ENCODE peak calls at places on chromosome X, in eight cellular contexts. One of them, this sample, is unnamed.

GRCh38 chrX:94058728-94059382 is 384.8 kb downstream of the FAM133A start:
- DNase-seq in progenitor cell of endocrine pancreas: no peak
- DNase-seq in AG04450: no peak
- DNase-seq in immature natural killer cell: no peak
- DNase-seq in choroid plexus epithelial cell: peak
- DNase-seq in occipital lobe: no peak
- DNase-seq in fibroblast of the aortic adventitia: peak
- DNase-seq in activated CD4-positive, CD25-positive, alpha-beta regulatory T cell treated with anti-CD3 and anti-CD28 coated beads, Interleukin-2, amount 50 U/mL, for 16 hours: no peak
- DNase-seq in this sample: peak

GRCh38 chrX:127038065-127038464 is 218.5 kb downstream of the PRR32 start:
- DNase-seq in immature natural killer cell: no peak
- DNase-seq in progenitor cell of endocrine pancreas: no peak
- DNase-seq in choroid plexus epithelial cell: no peak
- DNase-seq in activated CD4-positive, CD25-positive, alpha-beta regulatory T cell treated with anti-CD3 and anti-CD28 coated beads, Interleukin-2, amount 50 U/mL, for 16 hours: no peak
- DNase-seq in AG04450: no peak
- DNase-seq in occipital lobe: no peak
- DNase-seq in fibroblast of the aortic adventitia: no peak
- DNase-seq in this sample: no peak

GRCh38 chrX:112642349-112642748 is 37.4 kb downstream of the LHFPL1 start:
- DNase-seq in AG04450: peak
- DNase-seq in fibroblast of the aortic adventitia: peak
- DNase-seq in immature natural killer cell: peak
- DNase-seq in activated CD4-positive, CD25-positive, alpha-beta regulatory T cell treated with anti-CD3 and anti-CD28 coated beads, Interleukin-2, amount 50 U/mL, for 16 hours: peak
- DNase-seq in progenitor cell of endocrine pancreas: peak
- DNase-seq in occipital lobe: peak
- DNase-seq in choroid plexus epithelial cell: peak
- DNase-seq in this sample: peak

GRCh38 chrX:136158685-136159084 is 11.4 kb downstream of the FHL1 start:
- DNase-seq in immature natural killer cell: no peak
- DNase-seq in choroid plexus epithelial cell: no peak
- DNase-seq in activated CD4-positive, CD25-positive, alpha-beta regulatory T cell treated with anti-CD3 and anti-CD28 coated beads, Interleukin-2, amount 50 U/mL, for 16 hours: no peak
- DNase-seq in progenitor cell of endocrine pancreas: no peak
- DNase-seq in AG04450: no peak
- DNase-seq in occipital lobe: no peak
- DNase-seq in fibroblast of the aortic adventitia: no peak
- DNase-seq in this sample: no peak

GRCh38 chrX:56813318-56813837 is 84.3 kb downstream of the NBDY start:
- DNase-seq in immature natural killer cell: peak
- DNase-seq in choroid plexus epithelial cell: peak
- DNase-seq in progenitor cell of endocrine pancreas: no peak
- DNase-seq in activated CD4-positive, CD25-positive, alpha-beta regulatory T cell treated with anti-CD3 and anti-CD28 coated beads, Interleukin-2, amount 50 U/mL, for 16 hours: no peak
- DNase-seq in occipital lobe: no peak
- DNase-seq in fibroblast of the aortic adventitia: peak
- DNase-seq in AG04450: no peak
- DNase-seq in this sample: peak

GRCh38 chrX:110282922-110283321 is 35.0 kb downstream of the AMMECR1 start:
- DNase-seq in activated CD4-positive, CD25-positive, alpha-beta regulatory T cell treated with anti-CD3 and anti-CD28 coated beads, Interleukin-2, amount 50 U/mL, for 16 hours: no peak
- DNase-seq in occipital lobe: no peak
- DNase-seq in AG04450: no peak
- DNase-seq in choroid plexus epithelial cell: no peak
- DNase-seq in fibroblast of the aortic adventitia: peak
- DNase-seq in progenitor cell of endocrine pancreas: no peak
- DNase-seq in immature natural killer cell: no peak
- DNase-seq in this sample: no peak

GRCh38 chrX:12403474-12404082 is 265.3 kb downstream of the FRMPD4 start:
- DNase-seq in choroid plexus epithelial cell: no peak
- DNase-seq in occipital lobe: no peak
- DNase-seq in AG04450: no peak
- DNase-seq in fibroblast of the aortic adventitia: no peak
- DNase-seq in progenitor cell of endocrine pancreas: no peak
- DNase-seq in immature natural killer cell: no peak
- DNase-seq in activated CD4-positive, CD25-positive, alpha-beta regulatory T cell treated with anti-CD3 and anti-CD28 coated beads, Interleukin-2, amount 50 U/mL, for 16 hours: no peak
- DNase-seq in this sample: no peak

GRCh38 chrX:439719-440118 is 53.0 kb upstream of the PPP2R3B start:
- DNase-seq in immature natural killer cell: no peak
- DNase-seq in fibroblast of the aortic adventitia: no peak
- DNase-seq in progenitor cell of endocrine pancreas: no peak
- DNase-seq in occipital lobe: no peak
- DNase-seq in activated CD4-positive, CD25-positive, alpha-beta regulatory T cell treated with anti-CD3 and anti-CD28 coated beads, Interleukin-2, amount 50 U/mL, for 16 hours: no peak
- DNase-seq in AG04450: no peak
- DNase-seq in choroid plexus epithelial cell: no peak
- DNase-seq in this sample: no peak

GRCh38 chrX:112067601-112068000 is 15.0 kb downstream of the TRPC5 start:
- DNase-seq in choroid plexus epithelial cell: no peak
- DNase-seq in progenitor cell of endocrine pancreas: no peak
- DNase-seq in activated CD4-positive, CD25-positive, alpha-beta regulatory T cell treated with anti-CD3 and anti-CD28 coated beads, Interleukin-2, amount 50 U/mL, for 16 hours: no peak
- DNase-seq in fibroblast of the aortic adventitia: no peak
- DNase-seq in occipital lobe: no peak
- DNase-seq in AG04450: no peak
- DNase-seq in immature natural killer cell: no peak
- DNase-seq in this sample: no peak

GRCh38 chrX:2967998-2968909 is 38.1 kb upstream of the ARSH start:
- DNase-seq in progenitor cell of endocrine pancreas: no peak
- DNase-seq in AG04450: no peak
- DNase-seq in choroid plexus epithelial cell: peak
- DNase-seq in fibroblast of the aortic adventitia: peak
- DNase-seq in activated CD4-positive, CD25-positive, alpha-beta regulatory T cell treated with anti-CD3 and anti-CD28 coated beads, Interleukin-2, amount 50 U/mL, for 16 hours: no peak
- DNase-seq in occipital lobe: peak
- DNase-seq in immature natural killer cell: no peak
- DNase-seq in this sample: no peak

GRCh38 chrX:115408736-115409390 is 119.3 kb downstream of the LUZP4 start:
- DNase-seq in immature natural killer cell: no peak
- DNase-seq in activated CD4-positive, CD25-positive, alpha-beta regulatory T cell treated with anti-CD3 and anti-CD28 coated beads, Interleukin-2, amount 50 U/mL, for 16 hours: no peak
- DNase-seq in AG04450: no peak
- DNase-seq in fibroblast of the aortic adventitia: peak
- DNase-seq in choroid plexus epithelial cell: peak
- DNase-seq in progenitor cell of endocrine pancreas: no peak
- DNase-seq in occipital lobe: no peak
- DNase-seq in this sample: no peak

GRCh38 chrX:136268051-136269048 is 17.1 kb upstream of the MAP7D3 start:
- DNase-seq in activated CD4-positive, CD25-positive, alpha-beta regulatory T cell treated with anti-CD3 and anti-CD28 coated beads, Interleukin-2, amount 50 U/mL, for 16 hours: peak
- DNase-seq in fibroblast of the aortic adventitia: peak
- DNase-seq in progenitor cell of endocrine pancreas: no peak
- DNase-seq in occipital lobe: no peak
- DNase-seq in AG04450: no peak
- DNase-seq in choroid plexus epithelial cell: peak
- DNase-seq in immature natural killer cell: peak
- DNase-seq in this sample: peak

GRCh38 chrX:38375888-38376287 is 23.5 kb downstream of the OTC start:
- DNase-seq in immature natural killer cell: no peak
- DNase-seq in activated CD4-positive, CD25-positive, alpha-beta regulatory T cell treated with anti-CD3 and anti-CD28 coated beads, Interleukin-2, amount 50 U/mL, for 16 hours: no peak
- DNase-seq in AG04450: no peak
- DNase-seq in progenitor cell of endocrine pancreas: no peak
- DNase-seq in occipital lobe: no peak
- DNase-seq in choroid plexus epithelial cell: peak
- DNase-seq in fibroblast of the aortic adventitia: peak
- DNase-seq in this sample: peak

GRCh38 chrX:149916745-149917392 is 12.5 kb upstream of the HSFX4 start:
- DNase-seq in fibroblast of the aortic adventitia: no peak
- DNase-seq in choroid plexus epithelial cell: peak
- DNase-seq in AG04450: no peak
- DNase-seq in activated CD4-positive, CD25-positive, alpha-beta regulatory T cell treated with anti-CD3 and anti-CD28 coated beads, Interleukin-2, amount 50 U/mL, for 16 hours: no peak
- DNase-seq in occipital lobe: no peak
- DNase-seq in immature natural killer cell: no peak
- DNase-seq in progenitor cell of endocrine pancreas: no peak
- DNase-seq in this sample: no peak

GRCh38 chrX:150200820-150201287 is 162.3 kb upstream of the MAMLD1 start:
- DNase-seq in immature natural killer cell: no peak
- DNase-seq in AG04450: peak
- DNase-seq in choroid plexus epithelial cell: peak
- DNase-seq in fibroblast of the aortic adventitia: peak
- DNase-seq in activated CD4-positive, CD25-positive, alpha-beta regulatory T cell treated with anti-CD3 and anti-CD28 coated beads, Interleukin-2, amount 50 U/mL, for 16 hours: no peak
- DNase-seq in occipital lobe: no peak
- DNase-seq in progenitor cell of endocrine pancreas: no peak
- DNase-seq in this sample: no peak

GRCh38 chrX:97490656-97491055 is 606.9 kb downstream of the RPA4 start:
- DNase-seq in fibroblast of the aortic adventitia: no peak
- DNase-seq in occipital lobe: no peak
- DNase-seq in activated CD4-positive, CD25-positive, alpha-beta regulatory T cell treated with anti-CD3 and anti-CD28 coated beads, Interleukin-2, amount 50 U/mL, for 16 hours: no peak
- DNase-seq in AG04450: no peak
- DNase-seq in immature natural killer cell: no peak
- DNase-seq in progenitor cell of endocrine pancreas: no peak
- DNase-seq in choroid plexus epithelial cell: peak
- DNase-seq in this sample: no peak